ENCODE peak calls at places on chromosomes 6 and 20, in seven cellular contexts. O, P, I, N, G, E and M are unnamed samples.
A peak's percentile ranks its signal among the peaks of the same experiment; 100 is the strongest.

GRCh38 chr20:55390791-55391190 is 614.5 kb downstream of the CBLN4 start:
- DNase-seq in P (no peak), N (no peak), G (no peak), O (no peak), E (no peak), I (no peak), M (no peak)

GRCh38 chr6:404685-405423 is 13.3 kb downstream of the IRF4 start:
- DNase-seq in I (no peak), N (no peak), E (no peak), O (no peak), P (no peak), G (no peak), M (no peak)

GRCh38 chr6:7183707-7184106 is 75.9 kb downstream of the RREB1 start:
- DNase-seq in G (no peak), P (no peak), I (no peak), E (no peak), N (no peak), O (no peak), M (no peak)

GRCh38 chr20:5486377-5487054 is 169.8 kb upstream of the PROKR2 start:
- DNase-seq in G (no peak), I (no peak), O (no peak), N (no peak), P (no peak), E (no peak), M (no peak)

GRCh38 chr20:21396045-21396893 is 1.1 kb downstream of the NKX2-4 start:
- DNase-seq in E (no peak), O (peak; percentile 18), G (no peak), P (no peak), I (peak; percentile 49), N (peak; percentile 21), M (no peak)

GRCh38 chr6:83536034-83536646 is 23.8 kb downstream of the PRSS35 start:
- DNase-seq in I (peak; percentile 5), G (no peak), N (peak; percentile 10), E (no peak), P (peak; percentile 19), O (peak; percentile 39), M (peak; percentile 21)

GRCh38 chr6:10190042-10190441 is 224.8 kb downstream of the TFAP2A start:
- DNase-seq in E (no peak), P (no peak), G (no peak), O (no peak), I (no peak), N (no peak), M (no peak)

GRCh38 chr6:38610050-38610619 is 29.6 kb downstream of the BTBD9 start:
- DNase-seq in P (no peak), N (no peak), E (no peak), G (no peak), O (no peak), I (no peak), M (no peak)

GRCh38 chr6:153328194-153328593 is 197.1 kb upstream of the RGS17 start:
- DNase-seq in G (no peak), I (no peak), O (no peak), E (no peak), N (no peak), P (no peak), M (no peak)

GRCh38 chr6:36964349-36964748 is 9.8 kb downstream of the PI16 start:
- DNase-seq in P (no peak), O (no peak), I (no peak), N (no peak), G (no peak), E (no peak), M (no peak)

GRCh38 chr6:6969761-6970223 is 138.0 kb upstream of the RREB1 start:
- DNase-seq in O (no peak), G (no peak), I (no peak), P (peak; percentile 17), E (peak; percentile 54), N (no peak), M (no peak)

GRCh38 chr6:106883808-106884262 is 90.7 kb downstream of the CD24 start:
- DNase-seq in I (peak; percentile 21), P (no peak), O (no peak), E (no peak), G (no peak), N (no peak), M (no peak)

GRCh38 chr20:1291191-1291741 is 25.2 kb downstream of the SNPH start:
- DNase-seq in N (no peak), E (no peak), I (no peak), G (no peak), O (no peak), P (no peak), M (no peak)

GRCh38 chr6:43952746-43953145 is 174.5 kb downstream of the MRPL14 start:
- DNase-seq in N (no peak), E (no peak), P (no peak), G (peak; percentile 64), I (no peak), O (no peak), M (no peak)

GRCh38 chr6:93916716-93917115 is 497.4 kb upstream of the EPHA7 start:
- DNase-seq in P (no peak), E (no peak), O (no peak), G (no peak), N (no peak), I (no peak), M (no peak)

GRCh38 chr20:36579996-36580545 is 6.7 kb downstream of the TGIF2 start:
- DNase-seq in N (no peak), P (no peak), I (no peak), G (no peak), E (no peak), O (no peak), M (no peak)

GRCh38 chr20:11516448-11516847 is 401.2 kb upstream of the BTBD3 start:
- DNase-seq in N (no peak), P (no peak), G (no peak), E (no peak), O (no peak), I (no peak), M (no peak)

GRCh38 chr6:14730654-14731053 is 515.2 kb upstream of the JARID2 start:
- DNase-seq in E (no peak), P (no peak), N (no peak), O (no peak), G (no peak), I (no peak), M (no peak)

GRCh38 chr6:28167068-28167467 is 25.4 kb downstream of the ZKSCAN8 start:
- DNase-seq in N (no peak), G (no peak), I (no peak), E (no peak), O (no peak), P (no peak), M (no peak)

GRCh38 chr20:63502671-63503172 is 3.8 kb upstream of the EEF1A2 start:
- DNase-seq in I (peak; percentile 83), P (peak; percentile 8), N (no peak), E (no peak), O (no peak), G (no peak), M (no peak)

GRCh38 chr6:73521351-73522254 is 771 bp upstream of the EEF1A1 start:
- DNase-seq in O (peak; percentile 88), E (no peak), I (peak; percentile 93), G (peak; percentile 92), P (peak; percentile 58), N (peak; percentile 61), M (peak; percentile 65)

GRCh38 chr20:6657904-6658303 is 109.6 kb upstream of the BMP2 start:
- DNase-seq in E (no peak), N (no peak), O (no peak), G (no peak), I (no peak), P (no peak), M (no peak)

GRCh38 chr6:145453376-145453775 is 281.9 kb downstream of the EPM2A start:
- DNase-seq in E (no peak), I (no peak), N (no peak), P (no peak), O (no peak), G (no peak), M (no peak)

GRCh38 chr6:31114970-31115849 is 610 bp downstream of the PSORS1C1 start:
- DNase-seq in E (no peak), P (no peak), N (no peak), O (no peak), G (no peak), I (no peak), M (peak; percentile 39)

GRCh38 chr20:34042286-34042685 is 48.6 kb downstream of the RALY start:
- DNase-seq in O (no peak), P (no peak), I (peak; percentile 67), G (no peak), E (peak; percentile 57), N (no peak), M (no peak)

GRCh38 chr6:50653253-50653652 is 60.1 kb upstream of the TFAP2D start:
- DNase-seq in N (no peak), P (no peak), O (no peak), I (no peak), E (no peak), G (no peak), M (no peak)

GRCh38 chr6:105151644-105152043 is 28.2 kb downstream of the POPDC3 start:
- DNase-seq in N (no peak), E (no peak), I (no peak), G (no peak), P (no peak), O (no peak), M (no peak)

GRCh38 chr20:50208085-50208491 is 17.5 kb downstream of the CEBPB start:
- DNase-seq in P (no peak), G (no peak), E (no peak), O (no peak), I (no peak), N (no peak), M (no peak)

GRCh38 chr6:139303176-139303575 is 11.4 kb upstream of the TXLNB start:
- DNase-seq in G (no peak), E (no peak), I (no peak), P (no peak), O (no peak), N (no peak), M (no peak)

GRCh38 chr6:9360881-9361280 is 925.5 kb upstream of the SLC35B3 start:
- DNase-seq in G (no peak), P (no peak), I (no peak), N (no peak), E (no peak), O (no peak), M (no peak)

GRCh38 chr6:134722429-134722828 is 227.5 kb downstream of the ALDH8A1 start:
- DNase-seq in N (no peak), P (no peak), E (no peak), G (no peak), I (no peak), O (no peak), M (no peak)

GRCh38 chr6:134249412-134249758 is 68.5 kb downstream of the SGK1 start:
- DNase-seq in P (no peak), E (no peak), G (no peak), N (no peak), I (no peak), O (no peak), M (peak; percentile 65)

GRCh38 chr6:33112148-33112547 is 36.4 kb downstream of the HLA-DPB1 start:
- DNase-seq in O (no peak), N (no peak), G (no peak), E (no peak), P (no peak), I (no peak), M (peak; percentile 95)